ENCODE peak calls at places on chromosomes 2 and 18, in nine cellular contexts. C is Calu3, K is OCI-LY7, P is GM12865, R is MCF 10A, O is brain microvascular endothelial cell, N is heart left ventricle, A is choroid plexus epithelial cell, V is ovary. W is an unnamed sample.

GRCh38 chr2:71748227-71748626 is 294.9 kb downstream of the DYSF start:
- DNase-seq in P (no peak), R (no peak), K (no peak), V (no peak), C (no peak), A (peak), N (peak), O (peak), W (no peak)

GRCh38 chr18:79782566-79783308 is 15.0 kb upstream of the KCNG2 start:
- DNase-seq in R (no peak), O (no peak), P (no peak), A (no peak), C (no peak), V (no peak), N (no peak), K (no peak), W (no peak)

GRCh38 chr18:57916684-57917083 is 113.6 kb upstream of the ATP8B1 start:
- DNase-seq in P (no peak), K (no peak), N (no peak), A (no peak), R (no peak), C (no peak), O (no peak), V (no peak), W (no peak)

GRCh38 chr2:21803550-21803949 is 679.8 kb downstream of the TDRD15 start:
- DNase-seq in A (no peak), P (no peak), R (no peak), K (no peak), N (no peak), C (no peak), V (no peak), O (no peak), W (no peak)

GRCh38 chr2:232592687-232593407 is 40.6 kb upstream of the EFHD1 start:
- DNase-seq in K (no peak), O (peak), C (peak), N (no peak), V (no peak), R (peak), A (peak), P (no peak), W (no peak)

GRCh38 chr18:41732371-41732770 is 222.7 kb upstream of the PIK3C3 start:
- DNase-seq in N (no peak), A (peak), V (no peak), R (no peak), K (no peak), P (no peak), O (no peak), C (no peak), W (no peak)

GRCh38 chr2:118861741-118862140 is 14.3 kb upstream of the EN1 start:
- DNase-seq in K (no peak), N (no peak), V (no peak), A (no peak), O (no peak), P (no peak), C (no peak), R (peak), W (no peak)

GRCh38 chr2:98487806-98488189 is 43.1 kb downstream of the INPP4A start:
- DNase-seq in A (peak), P (peak), C (peak), V (peak), K (peak), N (no peak), R (peak), O (peak), W (no peak)

GRCh38 chr2:133908171-133908570 is 339.9 kb upstream of the NCKAP5 start:
- DNase-seq in R (no peak), O (no peak), C (no peak), N (no peak), K (no peak), P (no peak), V (no peak), A (no peak), W (no peak)

GRCh38 chr2:203908344-203909185 is 28.0 kb upstream of the ICOS start:
- DNase-seq in O (no peak), C (no peak), R (no peak), N (no peak), V (no peak), P (no peak), A (no peak), K (no peak), W (no peak)

GRCh38 chr2:159612255-159612901 is 4.0 kb downstream of the BAZ2B start:
- DNase-seq in C (no peak), R (peak), K (no peak), N (no peak), O (no peak), A (peak), V (no peak), P (peak), W (no peak)

DNA sequence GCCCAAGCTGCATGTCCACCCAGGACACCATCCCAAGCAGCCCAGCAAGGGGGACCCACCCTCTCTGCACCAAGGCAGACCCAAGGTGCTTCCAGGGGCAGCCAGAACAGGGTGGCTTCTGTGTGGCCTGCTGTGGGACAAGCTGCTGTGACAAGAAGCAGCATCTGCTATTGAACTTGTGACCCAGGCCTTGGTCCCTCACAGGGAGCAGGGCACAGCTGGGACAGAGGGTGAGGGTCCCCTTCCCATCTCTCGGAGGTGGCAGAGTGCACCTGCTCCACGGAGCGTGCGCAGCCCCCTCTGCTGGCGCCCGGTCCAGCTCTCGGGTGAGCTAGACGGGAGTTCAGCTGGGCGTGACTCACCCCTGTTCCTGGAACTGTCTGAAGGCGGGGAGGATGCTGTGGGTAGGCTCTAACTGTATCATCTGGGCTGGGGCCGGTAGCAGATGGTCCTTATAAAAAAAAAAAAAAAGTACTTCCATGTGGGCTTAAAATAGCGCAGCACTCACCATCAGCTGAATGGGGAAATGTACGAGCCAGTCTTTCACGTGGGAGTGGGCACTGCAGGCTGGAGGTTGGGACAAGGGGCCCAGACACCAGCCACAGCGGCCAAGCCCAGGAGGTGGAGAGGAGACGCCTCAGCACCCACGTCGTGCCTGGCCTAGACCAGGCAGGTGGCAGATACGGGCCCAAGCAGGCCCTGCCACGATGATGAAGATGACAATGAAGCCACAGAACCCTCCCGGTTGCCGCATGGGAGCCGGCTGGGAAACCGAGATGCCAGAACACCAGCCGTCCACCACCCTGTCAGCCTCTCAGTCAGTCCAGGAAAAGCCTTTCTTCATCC is 136.8 kb upstream of the ID2 start:
- DNase-seq in V (peak), C (peak), N (peak), O (peak), P (peak), K (peak), A (peak), R (peak), W (no peak)
- TF ChIP-seq CTCF in V (no peak), C (no peak), N (peak), O (peak), P (peak), K (peak), A (peak), R (no peak), W (peak)

GRCh38 chr2:47727956-47728355 is 55.0 kb upstream of the MSH6 start:
- DNase-seq in A (no peak), O (no peak), R (no peak), V (no peak), C (no peak), K (no peak), P (no peak), N (no peak), W (no peak)

GRCh38 chr2:47725808-47726207 is 57.1 kb upstream of the MSH6 start:
- DNase-seq in V (no peak), N (no peak), K (peak), R (no peak), C (no peak), O (no peak), A (peak), P (peak), W (no peak)

GRCh38 chr2:47724221-47724981 is 58.5 kb upstream of the MSH6 start:
- DNase-seq in R (peak), K (peak), N (no peak), O (peak), C (no peak), A (no peak), V (no peak), P (peak), W (no peak)

GRCh38 chr2:47728551-47728950 is 54.4 kb upstream of the MSH6 start:
- DNase-seq in A (no peak), N (no peak), R (no peak), P (no peak), V (no peak), O (no peak), K (no peak), C (no peak), W (no peak)
- TF ChIP-seq CTCF in A (no peak), N (no peak), R (no peak), P (no peak), V (no peak), O (no peak), K (no peak), C (no peak), W (no peak)

DNA sequence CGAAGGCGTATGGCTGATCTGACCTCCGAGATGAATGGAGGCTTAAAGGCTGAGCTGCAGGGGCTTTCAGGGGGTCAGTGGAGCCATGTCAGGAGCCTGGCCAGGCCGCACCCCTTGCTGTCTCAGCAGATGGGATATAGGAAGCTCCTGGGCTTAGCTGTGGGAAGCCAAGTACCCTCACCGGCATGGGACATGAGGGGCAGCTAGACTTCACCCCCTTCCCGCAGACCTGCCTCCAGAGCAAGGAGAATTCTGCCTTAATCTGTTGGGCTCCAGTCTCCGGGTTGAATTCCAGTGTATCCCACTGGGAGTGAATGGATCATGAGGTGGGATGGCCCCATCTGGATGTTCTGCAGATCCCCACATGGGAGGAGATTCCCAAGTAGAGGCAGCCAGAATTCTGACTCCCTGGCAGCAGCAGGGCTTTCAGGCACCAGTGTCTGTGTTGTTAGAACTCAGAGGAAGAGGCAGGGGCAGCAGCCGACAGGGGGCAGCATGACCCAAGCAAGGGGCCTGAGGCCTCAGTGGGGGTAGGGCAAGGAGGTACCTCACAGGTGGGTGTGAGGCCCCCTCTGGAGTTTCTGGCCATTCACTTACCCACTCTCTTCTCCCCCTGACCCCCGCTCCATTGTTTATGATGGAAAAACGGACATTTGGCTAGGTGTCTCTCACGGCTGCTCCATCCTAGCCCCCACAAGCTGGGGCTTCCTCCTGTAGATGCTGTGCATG is 19.1 kb downstream of the CAPG start:
- DNase-seq in K (peak), P (peak), V (peak), A (peak), O (no peak), N (peak), R (peak), C (peak), W (peak)
- TF ChIP-seq CTCF in K (peak), P (peak), V (no peak), A (peak), O (peak), N (peak), R (peak), C (peak), W (peak)

GRCh38 chr18:26654173-26655009 is 106.0 kb upstream of the KCTD1 start:
- DNase-seq in P (no peak), V (no peak), K (no peak), R (no peak), O (no peak), C (no peak), A (peak), N (no peak), W (no peak)
- TF ChIP-seq CTCF in P (no peak), V (no peak), K (peak), R (no peak), O (no peak), C (no peak), A (no peak), N (no peak), W (no peak)

DNA sequence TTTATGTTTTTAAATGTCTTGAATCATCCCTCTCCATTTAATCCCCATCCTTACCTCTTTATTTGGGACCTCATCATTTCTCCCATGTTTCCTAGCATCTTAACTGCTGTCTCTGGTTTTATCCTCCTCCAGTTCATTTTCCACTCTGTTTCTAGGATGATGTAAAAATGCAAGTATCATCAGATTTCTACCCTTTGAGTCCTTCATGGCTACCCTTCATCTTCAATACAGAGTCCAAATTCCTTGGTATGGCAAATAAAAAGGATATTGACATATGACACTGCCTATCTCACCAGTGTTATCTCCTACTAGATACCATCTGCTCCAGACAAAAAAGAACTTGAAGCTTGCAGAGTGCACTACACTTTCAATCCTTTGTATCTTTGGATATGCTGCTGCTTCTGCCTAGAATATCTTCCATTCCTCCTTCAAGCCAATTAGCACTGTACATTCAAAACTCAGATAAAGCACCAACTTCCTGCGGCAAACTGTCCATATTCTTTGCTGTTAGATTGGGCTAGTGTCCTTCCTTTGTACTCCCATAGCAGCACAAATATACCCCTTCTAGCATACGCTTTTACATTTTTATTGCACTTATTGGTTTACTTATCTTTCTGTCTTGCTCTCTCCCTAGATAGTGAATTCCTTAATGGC is 24.6 kb upstream of the TLK1 start:
- DNase-seq in N (no peak), P (no peak), A (no peak), V (no peak), C (no peak), K (no peak), R (no peak), O (no peak), W (no peak)
- TF ChIP-seq CTCF in N (no peak), P (no peak), A (no peak), V (no peak), C (no peak), K (no peak), R (no peak), O (no peak), W (no peak)

DNA sequence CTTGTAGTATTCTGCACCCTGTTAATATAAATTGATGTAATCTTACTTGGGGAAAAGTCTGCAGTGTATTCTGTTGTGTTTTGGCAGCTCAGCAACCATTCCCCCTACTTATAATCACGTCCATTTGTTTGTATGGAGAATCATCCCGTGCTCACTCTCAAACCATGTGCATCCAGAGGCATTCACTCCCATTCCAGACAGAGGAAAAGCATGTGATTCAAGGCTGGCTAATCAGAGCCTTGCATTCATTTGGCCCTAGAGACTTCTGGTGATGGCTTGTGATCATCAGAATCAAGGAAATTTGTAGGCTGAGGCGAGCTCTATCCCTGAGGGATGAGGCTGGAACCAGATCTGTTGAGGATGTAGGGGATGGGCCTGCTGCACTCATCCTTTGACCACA is 5.1 kb upstream of the WIPF1 start:
- DNase-seq in A (no peak), R (no peak), O (no peak), V (no peak), P (no peak), C (no peak), K (no peak), N (no peak), W (no peak)
- TF ChIP-seq CTCF in A (no peak), R (no peak), O (no peak), V (no peak), P (no peak), C (no peak), K (no peak), N (no peak), W (no peak)

DNA sequence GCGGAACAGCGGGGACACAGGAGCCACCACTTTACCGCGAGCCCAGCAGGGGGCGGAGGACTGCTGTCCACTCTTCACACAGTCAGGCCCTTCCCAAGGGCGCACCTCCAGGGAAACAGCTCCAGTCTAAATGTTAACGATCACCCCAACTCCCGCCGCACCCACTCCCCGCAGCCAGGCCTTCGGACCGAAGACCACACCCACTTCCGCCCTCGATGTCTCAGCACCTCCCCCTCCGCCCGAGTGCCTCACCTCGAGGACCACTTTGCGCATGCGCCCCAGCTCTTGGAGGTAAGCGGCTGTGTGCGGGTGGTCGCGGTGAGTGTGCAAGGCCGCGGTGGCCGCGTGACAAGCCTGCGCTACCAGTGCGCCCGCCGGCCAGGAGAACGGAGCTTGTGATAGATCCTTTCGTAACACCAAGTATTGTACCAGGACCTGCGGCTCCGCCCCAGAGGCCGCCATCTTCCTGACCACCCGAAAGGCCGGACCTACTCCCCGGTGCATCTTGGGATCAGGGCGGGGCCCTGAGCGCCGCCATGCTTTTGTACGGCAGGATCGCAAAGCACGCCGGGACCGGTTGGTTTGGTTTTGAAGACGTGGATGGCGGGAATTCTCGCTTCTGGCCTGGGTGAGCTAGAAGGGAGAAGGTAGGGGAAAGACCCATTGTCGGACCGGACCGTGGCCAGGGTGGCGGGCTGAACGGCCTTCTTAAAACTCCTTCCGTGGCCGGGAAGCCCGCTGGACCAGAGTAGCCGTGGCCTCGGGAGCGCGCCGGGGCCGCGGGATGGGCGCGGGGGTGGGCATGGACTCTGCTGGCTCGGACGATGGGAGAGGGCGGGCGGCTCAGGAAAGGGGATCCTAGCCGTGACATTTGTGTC is at the start of the genes CENPO and PTRHD1:
- DNase-seq in K (peak), R (peak), V (peak), N (peak), A (peak), O (peak), P (peak), C (peak), W (peak)
- TF ChIP-seq CTCF in K (peak), R (peak), V (peak), N (peak), A (peak), O (peak), P (peak), C (peak), W (peak)